ENCODE peak calls at places on chromosomes 4 and X, in ten cellular contexts. One of them, this sample, is unnamed.

GRCh38 chr4:163611172-163611571 is 116.7 kb downstream of the TMA16 start:
- DNase-seq in GM03348: no peak
- DNase-seq in activated T-cell treated with anti-CD3 and anti-CD28 coated beads for 1 hour: no peak
- DNase-seq in progenitor cell of endocrine pancreas: no peak
- DNase-seq in bronchial epithelial cell: no peak
- DNase-seq in activated naive CD8-positive, alpha-beta T cell treated with anti-CD3 and anti-CD28 coated beads for 36 hours: no peak
- DNase-seq in NCI-H510A treated with DMSO at 0.1 percent for 48 hours: no peak
- DNase-seq in amniotic stem cell: no peak
- DNase-seq in stimulated activated CD4-positive, alpha-beta T cell treated with anti-CD3 and anti-CD28 coated beads, Interleukin-15, amount 100 ng/mL, for 1 hour: no peak
- DNase-seq in GDM1: no peak
- DNase-seq in this sample: no peak

GRCh38 chr4:7412586-7412975 is 22.1 kb downstream of the PSAPL1 start:
- DNase-seq in GDM1: no peak
- DNase-seq in NCI-H510A treated with DMSO at 0.1 percent for 48 hours: no peak
- DNase-seq in GM03348: no peak
- DNase-seq in activated naive CD8-positive, alpha-beta T cell treated with anti-CD3 and anti-CD28 coated beads for 36 hours: no peak
- DNase-seq in bronchial epithelial cell: no peak
- DNase-seq in activated T-cell treated with anti-CD3 and anti-CD28 coated beads for 1 hour: no peak
- DNase-seq in amniotic stem cell: no peak
- DNase-seq in stimulated activated CD4-positive, alpha-beta T cell treated with anti-CD3 and anti-CD28 coated beads, Interleukin-15, amount 100 ng/mL, for 1 hour: no peak
- DNase-seq in progenitor cell of endocrine pancreas: no peak
- DNase-seq in this sample: no peak

GRCh38 chr4:159117968-159118367 is 15.1 kb downstream of the RAPGEF2 start:
- DNase-seq in GM03348: no peak
- DNase-seq in amniotic stem cell: no peak
- DNase-seq in stimulated activated CD4-positive, alpha-beta T cell treated with anti-CD3 and anti-CD28 coated beads, Interleukin-15, amount 100 ng/mL, for 1 hour: no peak
- DNase-seq in activated T-cell treated with anti-CD3 and anti-CD28 coated beads for 1 hour: no peak
- DNase-seq in activated naive CD8-positive, alpha-beta T cell treated with anti-CD3 and anti-CD28 coated beads for 36 hours: no peak
- DNase-seq in progenitor cell of endocrine pancreas: no peak
- DNase-seq in NCI-H510A treated with DMSO at 0.1 percent for 48 hours: no peak
- DNase-seq in bronchial epithelial cell: peak
- DNase-seq in GDM1: no peak
- DNase-seq in this sample: no peak

GRCh38 chrX:82058728-82059127 is 856.8 kb downstream of the SH3BGRL start:
- DNase-seq in GDM1: no peak
- DNase-seq in stimulated activated CD4-positive, alpha-beta T cell treated with anti-CD3 and anti-CD28 coated beads, Interleukin-15, amount 100 ng/mL, for 1 hour: no peak
- DNase-seq in activated T-cell treated with anti-CD3 and anti-CD28 coated beads for 1 hour: no peak
- DNase-seq in progenitor cell of endocrine pancreas: no peak
- DNase-seq in amniotic stem cell: no peak
- DNase-seq in GM03348: no peak
- DNase-seq in activated naive CD8-positive, alpha-beta T cell treated with anti-CD3 and anti-CD28 coated beads for 36 hours: no peak
- DNase-seq in NCI-H510A treated with DMSO at 0.1 percent for 48 hours: no peak
- DNase-seq in bronchial epithelial cell: no peak
- DNase-seq in this sample: no peak

GRCh38 chr4:163378661-163379060 is 35.0 kb downstream of the NPY5R start:
- DNase-seq in NCI-H510A treated with DMSO at 0.1 percent for 48 hours: no peak
- DNase-seq in bronchial epithelial cell: no peak
- DNase-seq in activated naive CD8-positive, alpha-beta T cell treated with anti-CD3 and anti-CD28 coated beads for 36 hours: no peak
- DNase-seq in progenitor cell of endocrine pancreas: no peak
- DNase-seq in GM03348: no peak
- DNase-seq in GDM1: no peak
- DNase-seq in amniotic stem cell: no peak
- DNase-seq in activated T-cell treated with anti-CD3 and anti-CD28 coated beads for 1 hour: no peak
- DNase-seq in stimulated activated CD4-positive, alpha-beta T cell treated with anti-CD3 and anti-CD28 coated beads, Interleukin-15, amount 100 ng/mL, for 1 hour: no peak
- DNase-seq in this sample: no peak

GRCh38 chr4:113628711-113629110 is 132.8 kb downstream of the CAMK2D start:
- DNase-seq in GM03348: no peak
- DNase-seq in stimulated activated CD4-positive, alpha-beta T cell treated with anti-CD3 and anti-CD28 coated beads, Interleukin-15, amount 100 ng/mL, for 1 hour: no peak
- DNase-seq in amniotic stem cell: no peak
- DNase-seq in GDM1: no peak
- DNase-seq in progenitor cell of endocrine pancreas: no peak
- DNase-seq in activated T-cell treated with anti-CD3 and anti-CD28 coated beads for 1 hour: no peak
- DNase-seq in bronchial epithelial cell: no peak
- DNase-seq in activated naive CD8-positive, alpha-beta T cell treated with anti-CD3 and anti-CD28 coated beads for 36 hours: no peak
- DNase-seq in NCI-H510A treated with DMSO at 0.1 percent for 48 hours: no peak
- DNase-seq in this sample: no peak

GRCh38 chr4:144861471-144861870 is 215.5 kb downstream of the HHIP start:
- DNase-seq in NCI-H510A treated with DMSO at 0.1 percent for 48 hours: no peak
- DNase-seq in amniotic stem cell: no peak
- DNase-seq in GDM1: no peak
- DNase-seq in bronchial epithelial cell: no peak
- DNase-seq in progenitor cell of endocrine pancreas: no peak
- DNase-seq in activated naive CD8-positive, alpha-beta T cell treated with anti-CD3 and anti-CD28 coated beads for 36 hours: no peak
- DNase-seq in stimulated activated CD4-positive, alpha-beta T cell treated with anti-CD3 and anti-CD28 coated beads, Interleukin-15, amount 100 ng/mL, for 1 hour: no peak
- DNase-seq in activated T-cell treated with anti-CD3 and anti-CD28 coated beads for 1 hour: no peak
- DNase-seq in GM03348: no peak
- DNase-seq in this sample: no peak

GRCh38 chr4:100063355-100063754 is 113.3 kb upstream of the H2AZ1 start:
- DNase-seq in GDM1: no peak
- DNase-seq in NCI-H510A treated with DMSO at 0.1 percent for 48 hours: no peak
- DNase-seq in activated T-cell treated with anti-CD3 and anti-CD28 coated beads for 1 hour: no peak
- DNase-seq in progenitor cell of endocrine pancreas: no peak
- DNase-seq in stimulated activated CD4-positive, alpha-beta T cell treated with anti-CD3 and anti-CD28 coated beads, Interleukin-15, amount 100 ng/mL, for 1 hour: no peak
- DNase-seq in bronchial epithelial cell: peak
- DNase-seq in amniotic stem cell: no peak
- DNase-seq in activated naive CD8-positive, alpha-beta T cell treated with anti-CD3 and anti-CD28 coated beads for 36 hours: no peak
- DNase-seq in GM03348: no peak
- DNase-seq in this sample: no peak

GRCh38 chr4:185396724-185397402 is at the start of gene ANKRD37:
- DNase-seq in activated T-cell treated with anti-CD3 and anti-CD28 coated beads for 1 hour: no peak
- DNase-seq in stimulated activated CD4-positive, alpha-beta T cell treated with anti-CD3 and anti-CD28 coated beads, Interleukin-15, amount 100 ng/mL, for 1 hour: no peak
- DNase-seq in amniotic stem cell: no peak
- DNase-seq in progenitor cell of endocrine pancreas: peak
- DNase-seq in GM03348: peak
- DNase-seq in NCI-H510A treated with DMSO at 0.1 percent for 48 hours: peak
- DNase-seq in activated naive CD8-positive, alpha-beta T cell treated with anti-CD3 and anti-CD28 coated beads for 36 hours: no peak
- DNase-seq in bronchial epithelial cell: peak
- DNase-seq in GDM1: no peak
- DNase-seq in this sample: peak

GRCh38 chrX:41192880-41193279 is 107.6 kb downstream of the USP9X start:
- DNase-seq in stimulated activated CD4-positive, alpha-beta T cell treated with anti-CD3 and anti-CD28 coated beads, Interleukin-15, amount 100 ng/mL, for 1 hour: no peak
- DNase-seq in activated naive CD8-positive, alpha-beta T cell treated with anti-CD3 and anti-CD28 coated beads for 36 hours: no peak
- DNase-seq in progenitor cell of endocrine pancreas: no peak
- DNase-seq in bronchial epithelial cell: peak
- DNase-seq in GDM1: no peak
- DNase-seq in GM03348: no peak
- DNase-seq in amniotic stem cell: no peak
- DNase-seq in NCI-H510A treated with DMSO at 0.1 percent for 48 hours: no peak
- DNase-seq in activated T-cell treated with anti-CD3 and anti-CD28 coated beads for 1 hour: no peak
- DNase-seq in this sample: no peak

GRCh38 chr4:107913283-107913899 is 18.0 kb upstream of the CYP2U1 start:
- DNase-seq in GM03348: peak
- DNase-seq in progenitor cell of endocrine pancreas: peak
- DNase-seq in activated T-cell treated with anti-CD3 and anti-CD28 coated beads for 1 hour: peak
- DNase-seq in activated naive CD8-positive, alpha-beta T cell treated with anti-CD3 and anti-CD28 coated beads for 36 hours: no peak
- DNase-seq in stimulated activated CD4-positive, alpha-beta T cell treated with anti-CD3 and anti-CD28 coated beads, Interleukin-15, amount 100 ng/mL, for 1 hour: no peak
- DNase-seq in bronchial epithelial cell: peak
- DNase-seq in GDM1: peak
- DNase-seq in NCI-H510A treated with DMSO at 0.1 percent for 48 hours: peak
- DNase-seq in amniotic stem cell: peak
- DNase-seq in this sample: peak

GRCh38 chrX:17990542-17990941 is 129.4 kb upstream of the RAI2 start:
- DNase-seq in progenitor cell of endocrine pancreas: no peak
- DNase-seq in activated naive CD8-positive, alpha-beta T cell treated with anti-CD3 and anti-CD28 coated beads for 36 hours: no peak
- DNase-seq in GDM1: no peak
- DNase-seq in activated T-cell treated with anti-CD3 and anti-CD28 coated beads for 1 hour: no peak
- DNase-seq in bronchial epithelial cell: no peak
- DNase-seq in GM03348: no peak
- DNase-seq in stimulated activated CD4-positive, alpha-beta T cell treated with anti-CD3 and anti-CD28 coated beads, Interleukin-15, amount 100 ng/mL, for 1 hour: no peak
- DNase-seq in NCI-H510A treated with DMSO at 0.1 percent for 48 hours: no peak
- DNase-seq in amniotic stem cell: no peak
- DNase-seq in this sample: peak

GRCh38 chr4:14364953-14365533 is 637.2 kb upstream of the CPEB2 start:
- DNase-seq in NCI-H510A treated with DMSO at 0.1 percent for 48 hours: no peak
- DNase-seq in GDM1: no peak
- DNase-seq in GM03348: no peak
- DNase-seq in activated T-cell treated with anti-CD3 and anti-CD28 coated beads for 1 hour: no peak
- DNase-seq in stimulated activated CD4-positive, alpha-beta T cell treated with anti-CD3 and anti-CD28 coated beads, Interleukin-15, amount 100 ng/mL, for 1 hour: no peak
- DNase-seq in bronchial epithelial cell: no peak
- DNase-seq in progenitor cell of endocrine pancreas: no peak
- DNase-seq in amniotic stem cell: no peak
- DNase-seq in activated naive CD8-positive, alpha-beta T cell treated with anti-CD3 and anti-CD28 coated beads for 36 hours: no peak
- DNase-seq in this sample: no peak

GRCh38 chrX:11619426-11619825 is 46.3 kb downstream of the ARHGAP6 start:
- DNase-seq in progenitor cell of endocrine pancreas: no peak
- DNase-seq in NCI-H510A treated with DMSO at 0.1 percent for 48 hours: no peak
- DNase-seq in bronchial epithelial cell: peak
- DNase-seq in activated T-cell treated with anti-CD3 and anti-CD28 coated beads for 1 hour: no peak
- DNase-seq in GDM1: no peak
- DNase-seq in GM03348: peak
- DNase-seq in activated naive CD8-positive, alpha-beta T cell treated with anti-CD3 and anti-CD28 coated beads for 36 hours: no peak
- DNase-seq in stimulated activated CD4-positive, alpha-beta T cell treated with anti-CD3 and anti-CD28 coated beads, Interleukin-15, amount 100 ng/mL, for 1 hour: no peak
- DNase-seq in amniotic stem cell: no peak
- DNase-seq in this sample: peak

GRCh38 chrX:144801786-144802185 is 445.5 kb upstream of the SPANXN1 start:
- DNase-seq in activated naive CD8-positive, alpha-beta T cell treated with anti-CD3 and anti-CD28 coated beads for 36 hours: no peak
- DNase-seq in stimulated activated CD4-positive, alpha-beta T cell treated with anti-CD3 and anti-CD28 coated beads, Interleukin-15, amount 100 ng/mL, for 1 hour: no peak
- DNase-seq in GDM1: no peak
- DNase-seq in NCI-H510A treated with DMSO at 0.1 percent for 48 hours: no peak
- DNase-seq in activated T-cell treated with anti-CD3 and anti-CD28 coated beads for 1 hour: no peak
- DNase-seq in GM03348: peak
- DNase-seq in progenitor cell of endocrine pancreas: no peak
- DNase-seq in bronchial epithelial cell: peak
- DNase-seq in amniotic stem cell: no peak
- DNase-seq in this sample: peak

GRCh38 chr4:88008624-88009235 is 1.3 kb downstream of the PKD2 start:
- DNase-seq in stimulated activated CD4-positive, alpha-beta T cell treated with anti-CD3 and anti-CD28 coated beads, Interleukin-15, amount 100 ng/mL, for 1 hour: no peak
- DNase-seq in GDM1: no peak
- DNase-seq in NCI-H510A treated with DMSO at 0.1 percent for 48 hours: no peak
- DNase-seq in activated naive CD8-positive, alpha-beta T cell treated with anti-CD3 and anti-CD28 coated beads for 36 hours: no peak
- DNase-seq in progenitor cell of endocrine pancreas: no peak
- DNase-seq in activated T-cell treated with anti-CD3 and anti-CD28 coated beads for 1 hour: no peak
- DNase-seq in bronchial epithelial cell: no peak
- DNase-seq in amniotic stem cell: no peak
- DNase-seq in GM03348: peak
- DNase-seq in this sample: no peak

GRCh38 chr4:89071311-89071710 is 14.3 kb upstream of the FAM13A start:
- DNase-seq in activated naive CD8-positive, alpha-beta T cell treated with anti-CD3 and anti-CD28 coated beads for 36 hours: no peak
- DNase-seq in NCI-H510A treated with DMSO at 0.1 percent for 48 hours: no peak
- DNase-seq in activated T-cell treated with anti-CD3 and anti-CD28 coated beads for 1 hour: no peak
- DNase-seq in GDM1: no peak
- DNase-seq in GM03348: no peak
- DNase-seq in bronchial epithelial cell: peak
- DNase-seq in progenitor cell of endocrine pancreas: no peak
- DNase-seq in stimulated activated CD4-positive, alpha-beta T cell treated with anti-CD3 and anti-CD28 coated beads, Interleukin-15, amount 100 ng/mL, for 1 hour: no peak
- DNase-seq in amniotic stem cell: no peak
- DNase-seq in this sample: no peak

GRCh38 chrX:120426599-120426998 is 42.5 kb downstream of the LAMP2 start:
- DNase-seq in GM03348: no peak
- DNase-seq in progenitor cell of endocrine pancreas: no peak
- DNase-seq in NCI-H510A treated with DMSO at 0.1 percent for 48 hours: no peak
- DNase-seq in activated naive CD8-positive, alpha-beta T cell treated with anti-CD3 and anti-CD28 coated beads for 36 hours: no peak
- DNase-seq in activated T-cell treated with anti-CD3 and anti-CD28 coated beads for 1 hour: no peak
- DNase-seq in amniotic stem cell: no peak
- DNase-seq in stimulated activated CD4-positive, alpha-beta T cell treated with anti-CD3 and anti-CD28 coated beads, Interleukin-15, amount 100 ng/mL, for 1 hour: no peak
- DNase-seq in GDM1: no peak
- DNase-seq in bronchial epithelial cell: no peak
- DNase-seq in this sample: no peak

GRCh38 chrX:16612257-16612987 is 37.5 kb upstream of the S100G start:
- DNase-seq in stimulated activated CD4-positive, alpha-beta T cell treated with anti-CD3 and anti-CD28 coated beads, Interleukin-15, amount 100 ng/mL, for 1 hour: no peak
- DNase-seq in progenitor cell of endocrine pancreas: no peak
- DNase-seq in GDM1: no peak
- DNase-seq in activated naive CD8-positive, alpha-beta T cell treated with anti-CD3 and anti-CD28 coated beads for 36 hours: no peak
- DNase-seq in GM03348: no peak
- DNase-seq in amniotic stem cell: no peak
- DNase-seq in bronchial epithelial cell: no peak
- DNase-seq in NCI-H510A treated with DMSO at 0.1 percent for 48 hours: no peak
- DNase-seq in activated T-cell treated with anti-CD3 and anti-CD28 coated beads for 1 hour: no peak
- DNase-seq in this sample: no peak

GRCh38 chr4:179097741-179098140 is 1655.5 kb upstream of the AGA start:
- DNase-seq in bronchial epithelial cell: no peak
- DNase-seq in progenitor cell of endocrine pancreas: peak
- DNase-seq in GDM1: no peak
- DNase-seq in NCI-H510A treated with DMSO at 0.1 percent for 48 hours: no peak
- DNase-seq in amniotic stem cell: no peak
- DNase-seq in activated T-cell treated with anti-CD3 and anti-CD28 coated beads for 1 hour: no peak
- DNase-seq in stimulated activated CD4-positive, alpha-beta T cell treated with anti-CD3 and anti-CD28 coated beads, Interleukin-15, amount 100 ng/mL, for 1 hour: no peak
- DNase-seq in activated naive CD8-positive, alpha-beta T cell treated with anti-CD3 and anti-CD28 coated beads for 36 hours: no peak
- DNase-seq in GM03348: no peak
- DNase-seq in this sample: peak

GRCh38 chrX:13220916-13221315 is 98.9 kb downstream of the ATXN3L start:
- DNase-seq in stimulated activated CD4-positive, alpha-beta T cell treated with anti-CD3 and anti-CD28 coated beads, Interleukin-15, amount 100 ng/mL, for 1 hour: no peak
- DNase-seq in activated T-cell treated with anti-CD3 and anti-CD28 coated beads for 1 hour: no peak
- DNase-seq in bronchial epithelial cell: peak
- DNase-seq in activated naive CD8-positive, alpha-beta T cell treated with anti-CD3 and anti-CD28 coated beads for 36 hours: no peak
- DNase-seq in progenitor cell of endocrine pancreas: no peak
- DNase-seq in GDM1: no peak
- DNase-seq in amniotic stem cell: peak
- DNase-seq in NCI-H510A treated with DMSO at 0.1 percent for 48 hours: no peak
- DNase-seq in GM03348: peak
- DNase-seq in this sample: peak

GRCh38 chr4:32142075-32142474 is 1421.9 kb downstream of the PCDH7 start:
- DNase-seq in stimulated activated CD4-positive, alpha-beta T cell treated with anti-CD3 and anti-CD28 coated beads, Interleukin-15, amount 100 ng/mL, for 1 hour: no peak
- DNase-seq in bronchial epithelial cell: no peak
- DNase-seq in progenitor cell of endocrine pancreas: no peak
- DNase-seq in NCI-H510A treated with DMSO at 0.1 percent for 48 hours: no peak
- DNase-seq in activated naive CD8-positive, alpha-beta T cell treated with anti-CD3 and anti-CD28 coated beads for 36 hours: no peak
- DNase-seq in activated T-cell treated with anti-CD3 and anti-CD28 coated beads for 1 hour: no peak
- DNase-seq in GM03348: no peak
- DNase-seq in GDM1: no peak
- DNase-seq in amniotic stem cell: no peak
- DNase-seq in this sample: no peak

GRCh38 chrX:15398874-15399273 is 14.7 kb upstream of the VEGFD start:
- DNase-seq in progenitor cell of endocrine pancreas: no peak
- DNase-seq in GM03348: no peak
- DNase-seq in GDM1: no peak
- DNase-seq in NCI-H510A treated with DMSO at 0.1 percent for 48 hours: no peak
- DNase-seq in activated naive CD8-positive, alpha-beta T cell treated with anti-CD3 and anti-CD28 coated beads for 36 hours: no peak
- DNase-seq in activated T-cell treated with anti-CD3 and anti-CD28 coated beads for 1 hour: no peak
- DNase-seq in bronchial epithelial cell: no peak
- DNase-seq in amniotic stem cell: no peak
- DNase-seq in stimulated activated CD4-positive, alpha-beta T cell treated with anti-CD3 and anti-CD28 coated beads, Interleukin-15, amount 100 ng/mL, for 1 hour: no peak
- DNase-seq in this sample: no peak

GRCh38 chr4:174516794-174517193 is 5.5 kb downstream of the HPGD start:
- DNase-seq in NCI-H510A treated with DMSO at 0.1 percent for 48 hours: no peak
- DNase-seq in amniotic stem cell: no peak
- DNase-seq in GDM1: no peak
- DNase-seq in bronchial epithelial cell: no peak
- DNase-seq in progenitor cell of endocrine pancreas: no peak
- DNase-seq in activated naive CD8-positive, alpha-beta T cell treated with anti-CD3 and anti-CD28 coated beads for 36 hours: no peak
- DNase-seq in activated T-cell treated with anti-CD3 and anti-CD28 coated beads for 1 hour: no peak
- DNase-seq in GM03348: no peak
- DNase-seq in stimulated activated CD4-positive, alpha-beta T cell treated with anti-CD3 and anti-CD28 coated beads, Interleukin-15, amount 100 ng/mL, for 1 hour: no peak
- DNase-seq in this sample: no peak

This sample was measured in MCF 10A.